ENCODE peak calls at places on chromosome 10, in five cellular contexts. One of them, this sample, is unnamed.

GRCh38 chr10:13604641-13605040 is 17.9 kb downstream of the PRPF18 start:
- DNase-seq in activated B cell treated with CpG ODN at 0.5 μM for 24 hours: no peak
- DNase-seq in neural crest cell: no peak
- DNase-seq in psoas muscle: no peak
- DNase-seq in NCI-H1105 treated with DMSO at 0.1 percent for 48 hours: no peak
- DNase-seq in this sample: no peak

GRCh38 chr10:128369101-128369650 is 243.0 kb upstream of the MKI67 start:
- DNase-seq in activated B cell treated with CpG ODN at 0.5 μM for 24 hours: no peak
- DNase-seq in neural crest cell: no peak
- DNase-seq in psoas muscle: no peak
- DNase-seq in NCI-H1105 treated with DMSO at 0.1 percent for 48 hours: no peak
- DNase-seq in this sample: no peak

GRCh38 chr10:73117976-73118743 is 7.9 kb downstream of the NUDT13 start:
- DNase-seq in activated B cell treated with CpG ODN at 0.5 μM for 24 hours: no peak
- DNase-seq in neural crest cell: no peak
- DNase-seq in psoas muscle: no peak
- DNase-seq in NCI-H1105 treated with DMSO at 0.1 percent for 48 hours: no peak
- DNase-seq in this sample: no peak

GRCh38 chr10:96667401-96667800 is 52.9 kb downstream of the PIK3AP1 start:
- DNase-seq in activated B cell treated with CpG ODN at 0.5 μM for 24 hours: no peak
- DNase-seq in neural crest cell: no peak
- DNase-seq in psoas muscle: no peak
- DNase-seq in NCI-H1105 treated with DMSO at 0.1 percent for 48 hours: no peak
- DNase-seq in this sample: no peak

GRCh38 chr10:91257310-91257709 is 36.8 kb downstream of the PCGF5 start:
- DNase-seq in activated B cell treated with CpG ODN at 0.5 μM for 24 hours: no peak
- DNase-seq in neural crest cell: no peak
- DNase-seq in psoas muscle: no peak
- DNase-seq in NCI-H1105 treated with DMSO at 0.1 percent for 48 hours: no peak
- DNase-seq in this sample: no peak

GRCh38 chr10:49258351-49258683 is 40.7 kb upstream of the C10orf71 start:
- DNase-seq in activated B cell treated with CpG ODN at 0.5 μM for 24 hours: no peak
- DNase-seq in neural crest cell: no peak
- DNase-seq in psoas muscle: no peak
- DNase-seq in NCI-H1105 treated with DMSO at 0.1 percent for 48 hours: no peak
- DNase-seq in this sample: no peak

GRCh38 chr10:123156091-123156490 is 1.9 kb downstream of the BUB3 start:
- DNase-seq in activated B cell treated with CpG ODN at 0.5 μM for 24 hours: no peak
- DNase-seq in neural crest cell: no peak
- DNase-seq in psoas muscle: no peak
- DNase-seq in NCI-H1105 treated with DMSO at 0.1 percent for 48 hours: no peak
- DNase-seq in this sample: no peak

GRCh38 chr10:105262666-105263065 is 621.6 kb downstream of the SORCS3 start:
- DNase-seq in activated B cell treated with CpG ODN at 0.5 μM for 24 hours: no peak
- DNase-seq in neural crest cell: no peak
- DNase-seq in psoas muscle: no peak
- DNase-seq in NCI-H1105 treated with DMSO at 0.1 percent for 48 hours: no peak
- DNase-seq in this sample: no peak

GRCh38 chr10:85888004-85888403 is 478.6 kb downstream of the GRID1 start:
- DNase-seq in activated B cell treated with CpG ODN at 0.5 μM for 24 hours: no peak
- DNase-seq in neural crest cell: no peak
- DNase-seq in psoas muscle: no peak
- DNase-seq in NCI-H1105 treated with DMSO at 0.1 percent for 48 hours: no peak
- DNase-seq in this sample: no peak

GRCh38 chr10:108629843-108630242 is 1293.5 kb downstream of the XPNPEP1 start:
- DNase-seq in activated B cell treated with CpG ODN at 0.5 μM for 24 hours: no peak
- DNase-seq in neural crest cell: no peak
- DNase-seq in psoas muscle: no peak
- DNase-seq in NCI-H1105 treated with DMSO at 0.1 percent for 48 hours: no peak
- DNase-seq in this sample: no peak

GRCh38 chr10:689433-690226 is at the start of gene DIP2C:
- DNase-seq in activated B cell treated with CpG ODN at 0.5 μM for 24 hours: no peak
- DNase-seq in neural crest cell: peak; percentile 63
- DNase-seq in psoas muscle: peak; percentile 88
- DNase-seq in NCI-H1105 treated with DMSO at 0.1 percent for 48 hours: peak; percentile 32
- DNase-seq in this sample: peak; percentile 23

GRCh38 chr10:127977368-127978009 is 70.6 kb downstream of the PTPRE start:
- DNase-seq in activated B cell treated with CpG ODN at 0.5 μM for 24 hours: no peak
- DNase-seq in neural crest cell: peak; percentile 31
- DNase-seq in psoas muscle: peak; percentile 91
- DNase-seq in NCI-H1105 treated with DMSO at 0.1 percent for 48 hours: no peak
- DNase-seq in this sample: peak; percentile 11

GRCh38 chr10:48926255-48926654 is 13.4 kb downstream of the LRRC18 start:
- DNase-seq in activated B cell treated with CpG ODN at 0.5 μM for 24 hours: no peak
- DNase-seq in neural crest cell: no peak
- DNase-seq in psoas muscle: no peak
- DNase-seq in NCI-H1105 treated with DMSO at 0.1 percent for 48 hours: no peak
- DNase-seq in this sample: no peak

GRCh38 chr10:11547111-11547625 is 64.3 kb downstream of the USP6NL start:
- DNase-seq in activated B cell treated with CpG ODN at 0.5 μM for 24 hours: no peak
- DNase-seq in neural crest cell: no peak
- DNase-seq in psoas muscle: no peak
- DNase-seq in NCI-H1105 treated with DMSO at 0.1 percent for 48 hours: no peak
- DNase-seq in this sample: no peak

GRCh38 chr10:116133641-116134040 is 139.4 kb downstream of the GFRA1 start:
- DNase-seq in activated B cell treated with CpG ODN at 0.5 μM for 24 hours: no peak
- DNase-seq in neural crest cell: no peak
- DNase-seq in psoas muscle: no peak
- DNase-seq in NCI-H1105 treated with DMSO at 0.1 percent for 48 hours: no peak
- DNase-seq in this sample: no peak

GRCh38 chr10:5566606-5567005 is 41.8 kb downstream of the CALML3 start:
- DNase-seq in activated B cell treated with CpG ODN at 0.5 μM for 24 hours: no peak
- DNase-seq in neural crest cell: no peak
- DNase-seq in psoas muscle: no peak
- DNase-seq in NCI-H1105 treated with DMSO at 0.1 percent for 48 hours: no peak
- DNase-seq in this sample: no peak

GRCh38 chr10:122267849-122268737 is 3.0 kb upstream of the BTBD16 start:
- DNase-seq in activated B cell treated with CpG ODN at 0.5 μM for 24 hours: peak; percentile 24
- DNase-seq in neural crest cell: peak; percentile 60
- DNase-seq in psoas muscle: no peak
- DNase-seq in NCI-H1105 treated with DMSO at 0.1 percent for 48 hours: peak; percentile 7
- DNase-seq in this sample: no peak

GRCh38 chr10:82934429-82934828 is 1059.4 kb downstream of the NRG3 start:
- DNase-seq in activated B cell treated with CpG ODN at 0.5 μM for 24 hours: no peak
- DNase-seq in neural crest cell: no peak
- DNase-seq in psoas muscle: no peak
- DNase-seq in NCI-H1105 treated with DMSO at 0.1 percent for 48 hours: no peak
- DNase-seq in this sample: no peak

GRCh38 chr10:31536297-31536696 is 217.3 kb downstream of the ZEB1 start:
- DNase-seq in activated B cell treated with CpG ODN at 0.5 μM for 24 hours: no peak
- DNase-seq in neural crest cell: no peak
- DNase-seq in psoas muscle: no peak
- DNase-seq in NCI-H1105 treated with DMSO at 0.1 percent for 48 hours: no peak
- DNase-seq in this sample: no peak

GRCh38 chr10:79379512-79380124 is 32.3 kb downstream of the PPIF start:
- DNase-seq in activated B cell treated with CpG ODN at 0.5 μM for 24 hours: no peak
- DNase-seq in neural crest cell: peak; percentile 1
- DNase-seq in psoas muscle: peak; percentile 77
- DNase-seq in NCI-H1105 treated with DMSO at 0.1 percent for 48 hours: no peak
- DNase-seq in this sample: no peak

GRCh38 chr10:43420369-43421200 is 11.6 kb upstream of the HNRNPF start:
- DNase-seq in activated B cell treated with CpG ODN at 0.5 μM for 24 hours: peak; percentile 73
- DNase-seq in neural crest cell: peak; percentile 65
- DNase-seq in psoas muscle: peak; percentile 94
- DNase-seq in NCI-H1105 treated with DMSO at 0.1 percent for 48 hours: peak; percentile 40
- DNase-seq in this sample: peak; percentile 28

GRCh38 chr10:43407148-43407575 is 1.8 kb downstream of the HNRNPF start:
- DNase-seq in activated B cell treated with CpG ODN at 0.5 μM for 24 hours: peak; percentile 69
- DNase-seq in neural crest cell: peak; percentile 37
- DNase-seq in psoas muscle: peak; percentile 78
- DNase-seq in NCI-H1105 treated with DMSO at 0.1 percent for 48 hours: no peak
- DNase-seq in this sample: no peak

GRCh38 chr10:15344876-15345285 is 26.2 kb downstream of the FAM171A1 start:
- DNase-seq in activated B cell treated with CpG ODN at 0.5 μM for 24 hours: no peak
- DNase-seq in neural crest cell: peak; percentile 9
- DNase-seq in psoas muscle: no peak
- DNase-seq in NCI-H1105 treated with DMSO at 0.1 percent for 48 hours: peak; percentile 42
- DNase-seq in this sample: peak; percentile 84

GRCh38 chr10:87817291-87817872 is 644 bp downstream of the ATAD1 start:
- DNase-seq in activated B cell treated with CpG ODN at 0.5 μM for 24 hours: no peak
- DNase-seq in neural crest cell: no peak
- DNase-seq in psoas muscle: no peak
- DNase-seq in NCI-H1105 treated with DMSO at 0.1 percent for 48 hours: peak; percentile 4
- DNase-seq in this sample: peak; percentile 44

GRCh38 chr10:89591111-89591795 is 53.8 kb downstream of the PANK1 start:
- DNase-seq in activated B cell treated with CpG ODN at 0.5 μM for 24 hours: no peak
- DNase-seq in neural crest cell: no peak
- DNase-seq in psoas muscle: peak; percentile 57
- DNase-seq in NCI-H1105 treated with DMSO at 0.1 percent for 48 hours: no peak
- DNase-seq in this sample: no peak

GRCh38 chr10:11743461-11744338 is 1.5 kb downstream of the ECHDC3 start:
- DNase-seq in activated B cell treated with CpG ODN at 0.5 μM for 24 hours: no peak
- DNase-seq in neural crest cell: no peak
- DNase-seq in psoas muscle: no peak
- DNase-seq in NCI-H1105 treated with DMSO at 0.1 percent for 48 hours: no peak
- DNase-seq in this sample: no peak

GRCh38 chr10:24916365-24916764 is 36.0 kb downstream of the PRTFDC1 start:
- DNase-seq in activated B cell treated with CpG ODN at 0.5 μM for 24 hours: no peak
- DNase-seq in neural crest cell: no peak
- DNase-seq in psoas muscle: no peak
- DNase-seq in NCI-H1105 treated with DMSO at 0.1 percent for 48 hours: no peak
- DNase-seq in this sample: no peak

GRCh38 chr10:132096223-132096622 is 30.5 kb downstream of the JAKMIP3 start:
- DNase-seq in activated B cell treated with CpG ODN at 0.5 μM for 24 hours: no peak
- DNase-seq in neural crest cell: no peak
- DNase-seq in psoas muscle: no peak
- DNase-seq in NCI-H1105 treated with DMSO at 0.1 percent for 48 hours: no peak
- DNase-seq in this sample: no peak

GRCh38 chr10:1233031-1233430 is 176.8 kb downstream of the WDR37 start:
- DNase-seq in activated B cell treated with CpG ODN at 0.5 μM for 24 hours: no peak
- DNase-seq in neural crest cell: no peak
- DNase-seq in psoas muscle: no peak
- DNase-seq in NCI-H1105 treated with DMSO at 0.1 percent for 48 hours: no peak
- DNase-seq in this sample: no peak

GRCh38 chr10:80408198-80409085 is at the start of gene PRXL2A:
- DNase-seq in activated B cell treated with CpG ODN at 0.5 μM for 24 hours: peak; percentile 87
- DNase-seq in neural crest cell: peak; percentile 95
- DNase-seq in psoas muscle: peak; percentile 90
- DNase-seq in NCI-H1105 treated with DMSO at 0.1 percent for 48 hours: peak; percentile 68
- DNase-seq in this sample: peak; percentile 58

GRCh38 chr10:110455440-110455839 is 42.3 kb upstream of the DUSP5 start:
- DNase-seq in activated B cell treated with CpG ODN at 0.5 μM for 24 hours: no peak
- DNase-seq in neural crest cell: no peak
- DNase-seq in psoas muscle: no peak
- DNase-seq in NCI-H1105 treated with DMSO at 0.1 percent for 48 hours: no peak
- DNase-seq in this sample: no peak

GRCh38 chr10:113267616-113268015 is 285.2 kb upstream of the HABP2 start:
- DNase-seq in activated B cell treated with CpG ODN at 0.5 μM for 24 hours: no peak
- DNase-seq in neural crest cell: no peak
- DNase-seq in psoas muscle: no peak
- DNase-seq in NCI-H1105 treated with DMSO at 0.1 percent for 48 hours: no peak
- DNase-seq in this sample: no peak

GRCh38 chr10:15419279-15419874 is 48.3 kb upstream of the FAM171A1 start:
- DNase-seq in activated B cell treated with CpG ODN at 0.5 μM for 24 hours: no peak
- DNase-seq in neural crest cell: peak; percentile 41
- DNase-seq in psoas muscle: no peak
- DNase-seq in NCI-H1105 treated with DMSO at 0.1 percent for 48 hours: no peak
- DNase-seq in this sample: no peak